ENCODE peak calls at places on chromosome 6, in eight cellular contexts. One of them, this sample, is unnamed.

GRCh38 chr6:113495521-113495920 is 361.6 kb upstream of the MARCKS start:
- DNase-seq in epithelial cell of esophagus: peak; percentile 90
- DNase-seq in astrocyte of the spinal cord: peak; percentile 77
- DNase-seq in GM12865: no peak
- DNase-seq in HAP-1: no peak
- DNase-seq in heart left ventricle: no peak
- DNase-seq in right lobe of liver: no peak
- DNase-seq in CD8-positive, alpha-beta memory T cell: no peak
- DNase-seq in this sample: no peak

GRCh38 chr6:3261921-3262320 is 3.2 kb downstream of the PSMG4 start:
- DNase-seq in epithelial cell of esophagus: no peak
- DNase-seq in astrocyte of the spinal cord: no peak
- DNase-seq in GM12865: no peak
- DNase-seq in HAP-1: no peak
- DNase-seq in heart left ventricle: no peak
- DNase-seq in right lobe of liver: no peak
- DNase-seq in CD8-positive, alpha-beta memory T cell: no peak
- DNase-seq in this sample: no peak

GRCh38 chr6:25251426-25251825 is 27.7 kb upstream of the CARMIL1 start:
- DNase-seq in epithelial cell of esophagus: no peak
- DNase-seq in astrocyte of the spinal cord: no peak
- DNase-seq in GM12865: no peak
- DNase-seq in HAP-1: no peak
- DNase-seq in heart left ventricle: no peak
- DNase-seq in right lobe of liver: no peak
- DNase-seq in CD8-positive, alpha-beta memory T cell: no peak
- DNase-seq in this sample: no peak

GRCh38 chr6:112408522-112408921 is 61.4 kb downstream of the RFPL4B start:
- DNase-seq in epithelial cell of esophagus: no peak
- DNase-seq in astrocyte of the spinal cord: no peak
- DNase-seq in GM12865: no peak
- DNase-seq in HAP-1: no peak
- DNase-seq in heart left ventricle: no peak
- DNase-seq in right lobe of liver: no peak
- DNase-seq in CD8-positive, alpha-beta memory T cell: no peak
- DNase-seq in this sample: no peak

GRCh38 chr6:16355699-16356481 is 117.5 kb downstream of the GMPR start:
- DNase-seq in epithelial cell of esophagus: no peak
- DNase-seq in astrocyte of the spinal cord: peak; percentile 43
- DNase-seq in GM12865: no peak
- DNase-seq in HAP-1: peak; percentile 14
- DNase-seq in heart left ventricle: no peak
- DNase-seq in right lobe of liver: no peak
- DNase-seq in CD8-positive, alpha-beta memory T cell: no peak
- DNase-seq in this sample: no peak

GRCh38 chr6:129485746-129486145 is 224.2 kb downstream of the ARHGAP18 start:
- DNase-seq in epithelial cell of esophagus: no peak
- DNase-seq in astrocyte of the spinal cord: no peak
- DNase-seq in GM12865: no peak
- DNase-seq in HAP-1: no peak
- DNase-seq in heart left ventricle: no peak
- DNase-seq in right lobe of liver: no peak
- DNase-seq in CD8-positive, alpha-beta memory T cell: no peak
- DNase-seq in this sample: peak; percentile 14

GRCh38 chr6:21595951-21596378 is 2.4 kb downstream of the SOX4 start:
- DNase-seq in epithelial cell of esophagus: no peak
- DNase-seq in astrocyte of the spinal cord: no peak
- DNase-seq in GM12865: no peak
- DNase-seq in HAP-1: peak; percentile 52
- DNase-seq in heart left ventricle: peak; percentile 24
- DNase-seq in right lobe of liver: no peak
- DNase-seq in CD8-positive, alpha-beta memory T cell: no peak
- DNase-seq in this sample: no peak

GRCh38 chr6:40743690-40744446 is 156.7 kb upstream of the LRFN2 start:
- DNase-seq in epithelial cell of esophagus: no peak
- DNase-seq in astrocyte of the spinal cord: no peak
- DNase-seq in GM12865: no peak
- DNase-seq in HAP-1: no peak
- DNase-seq in heart left ventricle: no peak
- DNase-seq in right lobe of liver: no peak
- DNase-seq in CD8-positive, alpha-beta memory T cell: no peak
- DNase-seq in this sample: no peak

GRCh38 chr6:41707565-41708200 is 27.7 kb downstream of the TFEB start:
- DNase-seq in epithelial cell of esophagus: no peak
- DNase-seq in astrocyte of the spinal cord: no peak
- DNase-seq in GM12865: peak; percentile 74
- DNase-seq in HAP-1: no peak
- DNase-seq in heart left ventricle: no peak
- DNase-seq in right lobe of liver: peak; percentile 48
- DNase-seq in CD8-positive, alpha-beta memory T cell: no peak
- DNase-seq in this sample: peak; percentile 88

GRCh38 chr6:162239330-162239729 is 488.2 kb downstream of the PRKN start:
- DNase-seq in epithelial cell of esophagus: no peak
- DNase-seq in astrocyte of the spinal cord: no peak
- DNase-seq in GM12865: no peak
- DNase-seq in HAP-1: no peak
- DNase-seq in heart left ventricle: no peak
- DNase-seq in right lobe of liver: no peak
- DNase-seq in CD8-positive, alpha-beta memory T cell: no peak
- DNase-seq in this sample: no peak

GRCh38 chr6:159758031-159759001 is 3.5 kb upstream of the ACAT2 start:
- DNase-seq in epithelial cell of esophagus: peak; percentile 77
- DNase-seq in astrocyte of the spinal cord: peak; percentile 51
- DNase-seq in GM12865: no peak
- DNase-seq in HAP-1: no peak
- DNase-seq in heart left ventricle: no peak
- DNase-seq in right lobe of liver: no peak
- DNase-seq in CD8-positive, alpha-beta memory T cell: no peak
- DNase-seq in this sample: no peak

GRCh38 chr6:127635091-127635490 is 58.1 kb downstream of the C6orf58 start:
- DNase-seq in epithelial cell of esophagus: no peak
- DNase-seq in astrocyte of the spinal cord: no peak
- DNase-seq in GM12865: no peak
- DNase-seq in HAP-1: no peak
- DNase-seq in heart left ventricle: no peak
- DNase-seq in right lobe of liver: no peak
- DNase-seq in CD8-positive, alpha-beta memory T cell: no peak
- DNase-seq in this sample: no peak

GRCh38 chr6:10262505-10262904 is 152.4 kb downstream of the TFAP2A start:
- DNase-seq in epithelial cell of esophagus: no peak
- DNase-seq in astrocyte of the spinal cord: no peak
- DNase-seq in GM12865: no peak
- DNase-seq in HAP-1: no peak
- DNase-seq in heart left ventricle: no peak
- DNase-seq in right lobe of liver: no peak
- DNase-seq in CD8-positive, alpha-beta memory T cell: no peak
- DNase-seq in this sample: no peak

GRCh38 chr6:34671801-34672656 is 24.5 kb downstream of the ILRUN start:
- DNase-seq in epithelial cell of esophagus: peak; percentile 78
- DNase-seq in astrocyte of the spinal cord: no peak
- DNase-seq in GM12865: peak; percentile 94
- DNase-seq in HAP-1: no peak
- DNase-seq in heart left ventricle: no peak
- DNase-seq in right lobe of liver: no peak
- DNase-seq in CD8-positive, alpha-beta memory T cell: peak; percentile 65
- DNase-seq in this sample: peak; percentile 57

GRCh38 chr6:166570929-166571699 is 15.4 kb downstream of the RAMACL start:
- DNase-seq in epithelial cell of esophagus: no peak
- DNase-seq in astrocyte of the spinal cord: no peak
- DNase-seq in GM12865: no peak
- DNase-seq in HAP-1: no peak
- DNase-seq in heart left ventricle: no peak
- DNase-seq in right lobe of liver: no peak
- DNase-seq in CD8-positive, alpha-beta memory T cell: no peak
- DNase-seq in this sample: no peak

DNA sequence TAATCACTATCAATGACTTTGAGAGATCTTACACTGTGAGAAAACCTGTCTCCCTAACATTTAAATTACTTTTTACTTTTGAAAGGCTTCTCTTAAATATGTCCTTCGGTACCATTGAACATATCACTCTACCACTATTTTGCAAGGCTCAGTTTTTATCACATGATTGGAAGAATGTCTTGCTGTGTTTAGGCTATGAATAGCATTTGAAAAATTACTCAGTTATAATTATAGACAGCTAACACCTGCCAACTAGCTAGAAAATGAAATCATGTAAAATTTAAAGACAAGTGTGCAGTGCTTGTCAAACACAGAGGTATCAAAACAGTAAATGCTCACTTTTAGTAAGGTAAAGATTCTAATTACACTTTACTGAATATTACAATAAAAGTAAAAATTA is 11.0 kb downstream of the SESN1 start:
- DNase-seq in epithelial cell of esophagus: no peak
- DNase-seq in astrocyte of the spinal cord: no peak
- DNase-seq in GM12865: no peak
- DNase-seq in HAP-1: no peak
- DNase-seq in heart left ventricle: no peak
- DNase-seq in right lobe of liver: no peak
- DNase-seq in CD8-positive, alpha-beta memory T cell: no peak
- DNase-seq in this sample: no peak
- H3K4me3 ChIP-seq in epithelial cell of esophagus: no peak overlapping the region
- H3K4me3 ChIP-seq in astrocyte of the spinal cord: no peak overlapping the region
- H3K4me3 ChIP-seq in GM12865: no peak overlapping the region
- H3K4me3 ChIP-seq in HAP-1: no peak overlapping the region
- H3K4me3 ChIP-seq in heart left ventricle: no peak overlapping the region
- H3K4me3 ChIP-seq in right lobe of liver: no peak overlapping the region
- H3K4me3 ChIP-seq in CD8-positive, alpha-beta memory T cell: no peak overlapping the region
- H3K4me3 ChIP-seq in this sample: no peak overlapping the region

GRCh38 chr6:11283629-11284028 is 51.2 kb upstream of the NEDD9 start:
- DNase-seq in epithelial cell of esophagus: no peak
- DNase-seq in astrocyte of the spinal cord: no peak
- DNase-seq in GM12865: no peak
- DNase-seq in HAP-1: no peak
- DNase-seq in heart left ventricle: no peak
- DNase-seq in right lobe of liver: no peak
- DNase-seq in CD8-positive, alpha-beta memory T cell: no peak
- DNase-seq in this sample: no peak
- H3K4me3 ChIP-seq in epithelial cell of esophagus: no peak overlapping the region
- H3K4me3 ChIP-seq in astrocyte of the spinal cord: no peak overlapping the region
- H3K4me3 ChIP-seq in GM12865: no peak overlapping the region
- H3K4me3 ChIP-seq in HAP-1: no peak overlapping the region
- H3K4me3 ChIP-seq in heart left ventricle: no peak overlapping the region
- H3K4me3 ChIP-seq in right lobe of liver: no peak overlapping the region
- H3K4me3 ChIP-seq in CD8-positive, alpha-beta memory T cell: no peak overlapping the region
- H3K4me3 ChIP-seq in this sample: no peak overlapping the region

GRCh38 chr6:20038805-20039204 is 173.5 kb downstream of the MBOAT1 start:
- DNase-seq in epithelial cell of esophagus: peak; percentile 59
- DNase-seq in astrocyte of the spinal cord: no peak
- DNase-seq in GM12865: no peak
- DNase-seq in HAP-1: no peak
- DNase-seq in heart left ventricle: no peak
- DNase-seq in right lobe of liver: no peak
- DNase-seq in CD8-positive, alpha-beta memory T cell: no peak
- DNase-seq in this sample: no peak
- H3K4me3 ChIP-seq in epithelial cell of esophagus: no peak overlapping the region
- H3K4me3 ChIP-seq in astrocyte of the spinal cord: no peak overlapping the region
- H3K4me3 ChIP-seq in GM12865: no peak overlapping the region
- H3K4me3 ChIP-seq in HAP-1: no peak overlapping the region
- H3K4me3 ChIP-seq in heart left ventricle: no peak overlapping the region
- H3K4me3 ChIP-seq in right lobe of liver: no peak overlapping the region
- H3K4me3 ChIP-seq in CD8-positive, alpha-beta memory T cell: no peak overlapping the region
- H3K4me3 ChIP-seq in this sample: no peak overlapping the region

DNA sequence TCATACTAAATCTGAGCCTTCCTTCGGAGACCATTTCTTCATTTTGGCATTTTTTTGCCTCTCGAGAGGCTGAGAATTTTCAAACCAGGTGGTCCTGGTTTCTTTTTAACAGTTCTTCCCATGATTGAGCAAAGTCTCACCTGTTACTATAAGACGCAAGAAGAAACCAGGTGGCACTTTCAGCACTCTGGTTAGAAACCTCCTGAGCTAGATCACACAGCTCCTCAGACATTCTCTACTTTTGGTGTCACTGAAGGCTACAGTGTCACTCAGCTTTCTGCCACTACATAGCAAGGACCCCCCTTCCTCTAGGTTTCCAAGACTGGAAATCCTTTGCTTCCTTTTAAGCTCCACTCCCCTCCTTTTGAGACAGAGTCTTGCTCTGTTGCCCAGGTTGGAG is 7.3 kb downstream of the IFNGR1 start:
- DNase-seq in epithelial cell of esophagus: no peak
- DNase-seq in astrocyte of the spinal cord: no peak
- DNase-seq in GM12865: no peak
- DNase-seq in HAP-1: no peak
- DNase-seq in heart left ventricle: no peak
- DNase-seq in right lobe of liver: no peak
- DNase-seq in CD8-positive, alpha-beta memory T cell: no peak
- DNase-seq in this sample: no peak
- H3K4me3 ChIP-seq in epithelial cell of esophagus: no peak overlapping the region
- H3K4me3 ChIP-seq in astrocyte of the spinal cord: no peak overlapping the region
- H3K4me3 ChIP-seq in GM12865: no peak overlapping the region
- H3K4me3 ChIP-seq in HAP-1: no peak overlapping the region
- H3K4me3 ChIP-seq in heart left ventricle: no peak overlapping the region
- H3K4me3 ChIP-seq in right lobe of liver: no peak overlapping the region
- H3K4me3 ChIP-seq in CD8-positive, alpha-beta memory T cell: no peak overlapping the region
- H3K4me3 ChIP-seq in this sample: no peak overlapping the region

GRCh38 chr6:125793863-125794262 is 3.1 kb downstream of the NCOA7 start:
- DNase-seq in epithelial cell of esophagus: no peak
- DNase-seq in astrocyte of the spinal cord: no peak
- DNase-seq in GM12865: peak; percentile 52
- DNase-seq in HAP-1: no peak
- DNase-seq in heart left ventricle: no peak
- DNase-seq in right lobe of liver: no peak
- DNase-seq in CD8-positive, alpha-beta memory T cell: no peak
- DNase-seq in this sample: no peak

GRCh38 chr6:125792172-125792571 is 1.4 kb downstream of the NCOA7 start:
- DNase-seq in epithelial cell of esophagus: peak; percentile 72
- DNase-seq in astrocyte of the spinal cord: no peak
- DNase-seq in GM12865: no peak
- DNase-seq in HAP-1: no peak
- DNase-seq in heart left ventricle: no peak
- DNase-seq in right lobe of liver: no peak
- DNase-seq in CD8-positive, alpha-beta memory T cell: no peak
- DNase-seq in this sample: no peak

GRCh38 chr6:125794342-125795137 is 3.8 kb downstream of the NCOA7 start:
- DNase-seq in epithelial cell of esophagus: peak; percentile 23
- DNase-seq in astrocyte of the spinal cord: no peak
- DNase-seq in GM12865: no peak
- DNase-seq in HAP-1: no peak
- DNase-seq in heart left ventricle: no peak
- DNase-seq in right lobe of liver: no peak
- DNase-seq in CD8-positive, alpha-beta memory T cell: no peak
- DNase-seq in this sample: no peak

GRCh38 chr6:125792680-125793079 is 1.9 kb downstream of the NCOA7 start:
- DNase-seq in epithelial cell of esophagus: no peak
- DNase-seq in astrocyte of the spinal cord: peak; percentile 57
- DNase-seq in GM12865: no peak
- DNase-seq in HAP-1: no peak
- DNase-seq in heart left ventricle: no peak
- DNase-seq in right lobe of liver: no peak
- DNase-seq in CD8-positive, alpha-beta memory T cell: no peak
- DNase-seq in this sample: no peak

DNA sequence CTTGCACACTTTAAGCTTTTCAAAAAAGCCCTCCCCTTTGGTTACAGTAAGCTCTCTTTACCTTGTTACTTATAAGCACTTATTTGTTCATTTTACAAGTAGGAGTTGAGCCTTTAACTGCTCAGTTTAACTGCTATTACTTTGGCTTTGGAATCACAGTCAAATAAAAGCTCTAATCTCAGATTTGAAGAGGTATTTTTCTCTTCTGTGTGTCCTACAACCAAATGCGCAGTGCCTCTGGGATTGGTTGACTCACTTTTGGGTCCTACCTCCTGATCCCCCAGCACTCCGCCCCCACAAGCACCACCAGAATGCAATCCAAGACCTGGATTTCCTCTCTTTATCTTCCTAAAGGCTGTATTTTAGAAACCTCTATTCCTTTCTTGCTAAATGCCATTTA is 2.5 kb downstream of the NCOA7 start:
- DNase-seq in epithelial cell of esophagus: no peak
- DNase-seq in astrocyte of the spinal cord: no peak
- DNase-seq in GM12865: no peak
- DNase-seq in HAP-1: peak; percentile 18
- DNase-seq in heart left ventricle: peak; percentile 18
- DNase-seq in right lobe of liver: no peak
- DNase-seq in CD8-positive, alpha-beta memory T cell: no peak
- DNase-seq in this sample: no peak
- H3K4me3 ChIP-seq in epithelial cell of esophagus: no peak overlapping the region
- H3K4me3 ChIP-seq in astrocyte of the spinal cord: no peak overlapping the region
- H3K4me3 ChIP-seq in GM12865: no peak overlapping the region
- H3K4me3 ChIP-seq in HAP-1: no peak overlapping the region
- H3K4me3 ChIP-seq in heart left ventricle: no peak overlapping the region
- H3K4me3 ChIP-seq in right lobe of liver: no peak overlapping the region
- H3K4me3 ChIP-seq in CD8-positive, alpha-beta memory T cell: no peak overlapping the region
- H3K4me3 ChIP-seq in this sample: no peak overlapping the region

This sample was measured in Jurkat, Clone E6-1.